ENCODE peak calls at places on chromosomes 12 and 14, in four cellular contexts. G, Z, V and S are unnamed samples. For H3K9me3, the result is how much of the 10 kb centered on the place peaks cover.

GRCh38 chr14:54881761-54882401 is 20.7 kb downstream of the GCH1 start:
- DNase-seq in Z (no peak), V (no peak), G (peak), S (no peak)

GRCh38 chr12:59938190-59938962 is 342.5 kb downstream of the SLC16A7 start:
- DNase-seq in V (no peak), Z (no peak), G (no peak), S (no peak)

GRCh38 chr14:24297190-24297964 is 2.2 kb downstream of the DHRS1 start:
- DNase-seq in V (no peak), G (no peak), Z (no peak), S (no peak)

GRCh38 chr12:124279846-124280360 is 15.0 kb upstream of the RFLNA start:
- DNase-seq in Z (no peak), V (no peak), G (no peak), S (no peak)

GRCh38 chr12:131828671-131829350 is 618 bp downstream of the MMP17 start:
- DNase-seq in G (no peak), Z (peak), V (no peak), S (no peak)

GRCh38 chr14:81955123-81955522 is 421.5 kb upstream of the SEL1L start:
- DNase-seq in Z (no peak), V (no peak), G (no peak), S (no peak)

GRCh38 chr12:67957383-67957782 is 31.9 kb upstream of the IFNG-AS1 start:
- DNase-seq in V (no peak), G (no peak), Z (no peak), S (no peak)

GRCh38 chr12:32501835-32502333 is 102.5 kb downstream of the FGD4 start:
- DNase-seq in Z (no peak), V (no peak), G (peak), S (peak)

GRCh38 chr12:12929696-12930095 is 22.3 kb downstream of the GPRC5D start:
- DNase-seq in G (no peak), V (no peak), Z (no peak), S (no peak)

GRCh38 chr14:100028990-100029677 is 36.1 kb upstream of the EVL start:
- DNase-seq in Z (no peak), V (no peak), G (no peak), S (no peak)

GRCh38 chr12:127145929-127146789 is 1120.8 kb upstream of the TMEM132C start:
- DNase-seq in G (peak), V (no peak), Z (peak), S (peak)

GRCh38 chr12:121963341-121964018 is 45.1 kb downstream of the CFAP251 start:
- DNase-seq in G (no peak), Z (no peak), V (no peak), S (no peak)

GRCh38 chr14:25411933-25412757 is 362.2 kb upstream of the STXBP6 start:
- DNase-seq in V (no peak), Z (no peak), G (no peak), S (no peak)

GRCh38 chr12:66984962-66985361 is 284.2 kb upstream of the CAND1 start:
- DNase-seq in V (no peak), Z (no peak), G (no peak), S (no peak)

GRCh38 chr12:24561882-24562760 is 386.8 kb downstream of the BCAT1 start:
- DNase-seq in G (peak), V (peak), Z (peak), S (peak)

GRCh38 chr12:119990382-119990874 is 1.4 kb downstream of the BICDL1 start:
- DNase-seq in V (no peak), G (no peak), Z (no peak), S (no peak)

GRCh38 chr14:48398675-48399282 is 723.4 kb upstream of the MDGA2 start:
- DNase-seq in Z (no peak), V (no peak), G (peak), S (no peak)

GRCh38 chr14:95520346-95520745 is 3.9 kb upstream of the SYNE3 start:
- DNase-seq in V (no peak), G (no peak), Z (no peak), S (no peak)

GRCh38 chr12:52296572-52297215 is 5.4 kb upstream of the KRT81 start:
- DNase-seq in Z (no peak), V (no peak), G (no peak), S (no peak)

GRCh38 chr12:121592323-121592722 is 11.5 kb upstream of the KDM2B start:
- DNase-seq in V (no peak), G (no peak), Z (no peak), S (no peak)

GRCh38 chr12:73833746-73834145 is 703.9 kb upstream of the ATXN7L3B start:
- DNase-seq in G (no peak), V (no peak), Z (no peak), S (no peak)

GRCh38 chr12:47111392-47111778 is 31.6 kb upstream of the AMIGO2 start:
- DNase-seq in Z (no peak), V (no peak), G (no peak), S (no peak)

GRCh38 chr12:125229878-125230530 is 164.8 kb downstream of the AACS start:
- DNase-seq in G (no peak), Z (no peak), V (no peak), S (no peak)

GRCh38 chr14:37595809-37596595 is 573 bp downstream of the TTC6 start:
- DNase-seq in G (no peak), Z (peak), V (no peak), S (no peak)

GRCh38 chr12:95224202-95225170 is 6.9 kb downstream of the VEZT start:
- DNase-seq in Z (no peak), G (no peak), V (no peak), S (no peak)

GRCh38 chr12:67593041-67593870 is 55.3 kb upstream of the DYRK2 start:
- DNase-seq in V (no peak), G (no peak), Z (no peak), S (no peak)

GRCh38 chr14:26526132-26526531 is 71.7 kb downstream of the NOVA1 start:
- DNase-seq in Z (no peak), G (no peak), V (no peak), S (no peak)

GRCh38 chr12:44076892-44077291 is 241.0 kb downstream of the TMEM117 start:
- DNase-seq in G (no peak), Z (no peak), V (no peak), S (no peak)

GRCh38 chr12:58491296-58491695 is 429.0 kb downstream of the LRIG3 start:
- DNase-seq in Z (no peak), V (no peak), G (no peak), S (no peak)

GRCh38 chr14:102279688-102280348 is 25.1 kb downstream of the MOK start:
- DNase-seq in V (no peak), Z (no peak), G (no peak), S (no peak)

GRCh38 chr12:114762490-114763110 is 78.6 kb upstream of the TBX3 start:
- DNase-seq in G (no peak), V (no peak), Z (no peak), S (no peak)

GRCh38 chr14:21612324-21612723 is 22.4 kb downstream of the OR10G2 start:
- DNase-seq in Z (no peak), V (no peak), G (no peak), S (no peak)

GRCh38 chr12:28993720-28994119 is 155.4 kb upstream of the FAR2 start:
- DNase-seq in V (no peak), G (no peak), Z (no peak), S (no peak)

GRCh38 chr14:69129264-69129880 is 23.5 kb downstream of the DCAF5 start:
- DNase-seq in Z (peak), G (peak), V (peak), S (peak)

GRCh38 chr12:104353012-104353981 is 49.8 kb downstream of the EID3 start:
- DNase-seq in V (no peak), Z (peak), G (no peak), S (no peak)

GRCh38 chr14:65131176-65131765 is 29.0 kb upstream of the MAX start:
- DNase-seq in V (no peak), Z (no peak), G (no peak), S (no peak)

GRCh38 chr12:132366341-132366861 is 37.0 kb upstream of the GALNT9 start:
- DNase-seq in V (no peak), G (no peak), Z (peak), S (no peak)

GRCh38 chr12:84757978-84758377 is 154.6 kb downstream of the SLC6A15 start:
- DNase-seq in Z (no peak), V (peak), G (peak), S (no peak)

DNA sequence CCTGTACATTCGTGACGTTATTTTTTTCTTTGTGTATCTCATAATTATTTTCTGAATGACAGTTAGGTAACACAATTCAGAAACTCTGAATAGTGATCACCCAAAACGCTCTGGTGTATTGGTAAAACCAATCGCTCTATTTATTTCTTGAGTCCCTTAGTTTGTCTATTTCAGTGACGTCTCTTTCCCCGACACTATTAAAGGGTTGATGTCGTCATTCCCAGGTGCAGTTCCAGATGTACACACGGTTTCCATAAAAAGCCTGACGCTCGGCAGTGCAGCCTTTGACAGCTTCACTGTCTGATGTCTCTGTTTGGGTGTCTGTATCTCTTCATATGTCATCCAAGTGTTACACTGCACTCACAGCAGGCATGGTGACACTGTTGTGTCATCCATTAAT is 701.4 kb downstream of the TMEM121 start:
- DNase-seq in Z (no peak), G (no peak), V (no peak), S (no peak)
- H3K9me3 ChIP-seq in Z (under half), G (under half), V (under half), S (under half)

GRCh38 chr14:104871145-104871655 is 6.1 kb downstream of the CEP170B start:
- DNase-seq in V (no peak), G (no peak), Z (no peak), S (no peak)
- TF ChIP-seq CTCF in V (no peak), G (no peak), Z (no peak), S (no peak)

DNA sequence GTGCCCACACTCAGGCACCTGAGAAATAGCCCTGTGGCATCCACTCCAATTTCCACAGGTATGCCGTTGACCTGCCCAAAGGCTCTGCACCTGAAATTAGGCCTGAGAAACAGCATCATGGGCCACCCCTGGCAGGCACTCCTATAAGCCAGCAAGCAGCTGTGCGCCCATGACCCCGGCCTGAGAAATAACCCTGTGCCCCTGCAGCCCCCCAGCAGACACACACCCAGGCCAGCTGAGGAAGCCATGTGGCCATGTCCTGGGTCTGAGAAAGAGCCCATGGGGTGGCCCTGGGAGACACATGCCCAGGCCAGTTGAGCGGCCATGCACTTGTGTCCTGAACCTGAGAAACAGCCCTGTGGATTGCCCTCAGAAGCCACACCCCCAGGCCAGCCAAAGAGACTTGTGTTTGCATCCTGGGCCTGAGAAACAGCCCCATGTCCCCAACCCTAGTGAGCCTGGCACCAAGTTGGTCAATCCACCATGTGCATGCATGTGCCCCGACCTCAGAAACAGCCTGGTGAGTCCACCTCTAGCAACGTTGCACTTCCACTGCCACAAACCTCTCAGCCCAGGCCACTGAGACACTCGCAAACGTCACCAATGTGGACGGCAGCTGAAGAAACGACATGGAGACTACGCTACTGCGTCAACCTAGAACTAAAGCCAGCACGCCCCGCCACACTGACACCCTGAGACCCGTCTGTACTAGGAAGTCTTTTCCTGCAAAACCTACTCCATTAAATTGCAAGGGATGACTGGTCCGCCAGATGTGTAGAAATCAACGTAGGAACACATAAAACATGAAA is 411.9 kb downstream of the TMEM121 start:
- DNase-seq in V (peak), Z (no peak), G (no peak), S (no peak)
- H3K9me3 ChIP-seq in V (under half), Z (under half), G (under half), S (under half)

GRCh38 chr12:2733493-2734252 is 61.1 kb upstream of the FKBP4 start:
- DNase-seq in G (no peak), Z (no peak), V (no peak), S (no peak)
- TF ChIP-seq CTCF in G (no peak), Z (no peak), V (no peak), S (no peak)

GRCh38 chr14:41865894-41866293 is 259.2 kb downstream of the LRFN5 start:
- DNase-seq in V (no peak), G (no peak), Z (no peak), S (no peak)

GRCh38 chr14:41873379-41874034 is 266.8 kb downstream of the LRFN5 start:
- DNase-seq in G (no peak), Z (no peak), V (no peak), S (no peak)

GRCh38 chr14:41872906-41873305 is 266.2 kb downstream of the LRFN5 start:
- DNase-seq in Z (no peak), V (no peak), G (no peak), S (no peak)

DNA sequence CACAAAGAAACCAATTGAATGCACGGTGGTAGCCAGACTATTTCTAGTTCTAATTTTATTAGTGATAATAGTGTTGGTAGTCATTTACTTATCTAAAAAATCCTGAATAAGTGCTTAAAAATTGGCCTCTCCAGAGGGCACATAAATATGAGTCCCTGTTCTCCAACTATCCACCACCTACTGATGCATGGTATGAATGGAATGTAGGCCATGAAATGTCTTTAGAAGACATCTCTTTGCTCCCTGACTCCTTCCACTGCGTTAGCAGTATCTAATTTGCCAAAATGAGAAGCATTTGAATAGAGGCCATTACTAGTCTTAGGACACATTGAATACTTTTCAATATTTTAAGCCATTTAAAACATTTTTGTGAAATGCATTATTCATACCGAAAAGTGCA is 261.7 kb downstream of the LRFN5 start:
- DNase-seq in Z (no peak), G (no peak), V (no peak), S (no peak)
- H3K9me3 ChIP-seq in Z (under half), G (under half), V (under half), S (under half)